ENCODE peak calls at places on chromosomes 7 and 10, in five cellular contexts. R, E, P, Z and I are unnamed samples.

GRCh38 chr7:13945670-13946069 is 43.8 kb downstream of the ETV1 start:
- DNase-seq in R (no peak), E (peak), P (peak), Z (no peak), I (no peak)

GRCh38 chr7:27147211-27148030 is at the start of gene HOXA6:
- DNase-seq in R (no peak), E (no peak), P (peak), Z (no peak), I (no peak)

GRCh38 chr7:97868314-97868713 is 3.9 kb downstream of the ASNS start:
- DNase-seq in R (no peak), E (no peak), P (no peak), Z (no peak), I (no peak)

GRCh38 chr7:148676291-148676690 is 22.4 kb upstream of the CUL1 start:
- DNase-seq in R (no peak), E (no peak), P (no peak), Z (no peak), I (no peak)

GRCh38 chr7:32163141-32163806 is 93.1 kb upstream of the PDE1C start:
- DNase-seq in R (no peak), E (peak), P (peak), Z (peak), I (no peak)

GRCh38 chr7:41826641-41827040 is 123.8 kb upstream of the INHBA start:
- DNase-seq in R (no peak), E (no peak), P (no peak), Z (no peak), I (no peak)

GRCh38 chr10:688621-689426 is 644 bp downstream of the DIP2C start:
- DNase-seq in R (no peak), E (peak), P (peak), Z (peak), I (no peak)

GRCh38 chr10:93894516-93895378 is 969 bp downstream of the SLC35G1 start:
- DNase-seq in R (peak), E (peak), P (no peak), Z (no peak), I (no peak)

GRCh38 chr7:53947670-53948226 is 594.4 kb upstream of the VSTM2A start:
- DNase-seq in R (no peak), E (no peak), P (no peak), Z (no peak), I (no peak)

GRCh38 chr10:97058521-97058920 is 127.2 kb downstream of the SLIT1 start:
- DNase-seq in R (no peak), E (no peak), P (no peak), Z (no peak), I (no peak)

GRCh38 chr7:24982917-24983316 is 2.9 kb upstream of the OSBPL3 start:
- DNase-seq in R (no peak), E (no peak), P (peak), Z (no peak), I (no peak)

GRCh38 chr7:42972703-42973500 is 40.7 kb downstream of the MRPL32 start:
- DNase-seq in R (no peak), E (peak), P (peak), Z (peak), I (no peak)

GRCh38 chr10:129605266-129605985 is 138.4 kb downstream of the MGMT start:
- DNase-seq in R (peak), E (no peak), P (no peak), Z (no peak), I (no peak)

GRCh38 chr7:48182736-48183369 is 11.6 kb downstream of the ABCA13 start:
- DNase-seq in R (no peak), E (peak), P (peak), Z (no peak), I (no peak)

GRCh38 chr7:23385120-23385519 is 85.2 kb downstream of the IGF2BP3 start:
- DNase-seq in R (no peak), E (no peak), P (no peak), Z (no peak), I (no peak)

GRCh38 chr7:50665403-50666123 is 100.4 kb upstream of the DDC start:
- DNase-seq in R (no peak), E (peak), P (no peak), Z (no peak), I (no peak)
- TF ChIP-seq CTCF in R (no peak), E (no peak), P (no peak), Z (no peak), I (no peak)

GRCh38 chr10:87861034-87861433 is 2.3 kb downstream of the KLLN start:
- DNase-seq in R (peak), E (no peak), P (no peak), Z (no peak), I (no peak)

GRCh38 chr10:87861953-87862643 is 1.2 kb downstream of the KLLN start:
- DNase-seq in R (peak), E (peak), P (peak), Z (peak), I (peak)

GRCh38 chr10:87860156-87860795 is 3.1 kb downstream of the KLLN start:
- DNase-seq in R (peak), E (peak), P (peak), Z (no peak), I (peak)

GRCh38 chr10:87862644-87863101 is 660 bp downstream of the KLLN start:
- DNase-seq in R (no peak), E (no peak), P (no peak), Z (no peak), I (peak)

DNA sequence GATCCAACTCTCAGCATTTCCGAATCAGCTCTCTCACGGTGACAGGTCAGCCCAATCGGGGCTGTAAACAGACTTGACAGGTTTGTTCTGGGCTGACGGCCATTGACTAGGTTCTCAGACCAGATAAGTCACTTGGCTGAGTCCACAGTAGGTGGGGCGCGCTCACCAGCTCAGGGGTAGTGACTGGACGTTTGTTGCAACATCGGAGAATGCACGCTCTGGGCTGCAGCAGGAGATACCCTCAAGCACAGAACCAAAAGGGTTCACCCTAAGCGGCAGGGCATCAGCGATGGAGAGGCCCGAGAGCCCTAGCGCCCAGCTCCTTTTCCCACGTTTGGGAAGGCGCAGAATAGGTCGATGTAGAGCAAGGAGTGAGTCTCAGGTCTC is 1.8 kb downstream of the KLLN start:
- DNase-seq in R (peak), E (peak), P (no peak), Z (peak), I (peak)
- TF ChIP-seq CTCF in R (peak), E (no peak), P (no peak), Z (peak), I (no peak)

DNA sequence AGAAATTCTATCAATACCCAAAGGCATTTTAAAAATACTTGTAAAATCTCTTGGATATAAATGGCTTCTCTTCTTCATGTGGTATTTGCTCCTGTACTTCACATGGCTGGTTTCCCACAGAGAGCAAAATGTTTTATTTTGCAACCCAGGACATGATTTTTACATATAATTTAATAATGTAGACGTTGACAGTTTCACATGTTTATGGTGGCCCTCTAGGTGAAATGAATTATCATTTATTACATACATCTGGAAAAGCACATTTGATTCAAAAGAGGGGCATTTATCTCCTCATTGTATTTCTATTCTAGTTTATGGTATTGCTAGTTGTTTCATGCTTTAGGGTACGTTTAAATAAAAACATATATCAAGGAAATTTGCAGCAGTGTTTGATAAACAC is 52.2 kb downstream of the LRGUK start:
- DNase-seq in R (no peak), E (no peak), P (no peak), Z (no peak), I (no peak)
- TF ChIP-seq CTCF in R (no peak), E (no peak), P (no peak), Z (no peak), I (no peak)

GRCh38 chr10:4775808-4776207 is 50.2 kb upstream of the AKR1E2 start:
- DNase-seq in R (no peak), E (no peak), P (peak), Z (no peak), I (no peak)

GRCh38 chr10:4772202-4772570 is 53.8 kb upstream of the AKR1E2 start:
- DNase-seq in R (no peak), E (no peak), P (no peak), Z (no peak), I (no peak)

GRCh38 chr10:4767033-4767814 is 58.8 kb upstream of the AKR1E2 start:
- DNase-seq in R (no peak), E (peak), P (peak), Z (no peak), I (peak)

GRCh38 chr10:4770766-4771553 is 55.0 kb upstream of the AKR1E2 start:
- DNase-seq in R (no peak), E (peak), P (peak), Z (no peak), I (no peak)

DNA sequence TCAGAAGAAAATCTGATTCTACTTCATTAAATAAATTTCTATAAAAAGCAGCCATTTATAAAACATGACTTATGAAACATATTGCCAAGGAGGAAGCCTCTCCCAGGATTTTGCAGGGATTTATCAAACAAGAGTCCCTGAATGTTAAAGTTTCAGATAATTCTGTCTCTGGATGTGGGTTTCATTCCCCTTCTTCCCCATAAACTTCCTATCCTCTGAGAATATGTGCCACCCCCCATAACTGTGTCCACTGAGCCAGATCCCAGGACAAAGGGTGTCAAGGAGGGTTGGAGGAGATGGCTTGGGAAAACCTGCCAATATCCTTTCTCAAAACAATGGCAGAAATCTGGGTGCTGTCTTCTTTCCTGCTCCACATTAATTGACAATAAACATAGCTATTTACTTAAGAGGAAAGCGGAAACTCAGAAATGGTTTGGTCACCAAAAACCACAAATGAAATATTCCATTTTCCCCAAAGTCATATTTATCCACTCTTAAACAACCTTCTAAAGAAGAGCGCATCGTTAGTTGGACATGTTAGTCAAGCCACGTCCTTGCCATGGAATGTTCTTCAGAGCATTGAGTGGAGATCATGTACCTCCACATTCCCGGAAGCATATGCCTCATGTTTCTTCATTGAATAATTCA is 54.3 kb upstream of the AKR1E2 start:
- DNase-seq in R (no peak), E (peak), P (no peak), Z (no peak), I (no peak)
- TF ChIP-seq CTCF in R (no peak), E (no peak), P (no peak), Z (no peak), I (no peak)

GRCh38 chr7:91850455-91850854 is 30.0 kb downstream of the MTERF1 start:
- DNase-seq in R (no peak), E (peak), P (no peak), Z (no peak), I (no peak)

GRCh38 chr7:91846436-91846835 is 34.1 kb downstream of the MTERF1 start:
- DNase-seq in R (no peak), E (peak), P (no peak), Z (no peak), I (no peak)

GRCh38 chr7:91847881-91848599 is 32.5 kb downstream of the MTERF1 start:
- DNase-seq in R (no peak), E (no peak), P (no peak), Z (no peak), I (no peak)

DNA sequence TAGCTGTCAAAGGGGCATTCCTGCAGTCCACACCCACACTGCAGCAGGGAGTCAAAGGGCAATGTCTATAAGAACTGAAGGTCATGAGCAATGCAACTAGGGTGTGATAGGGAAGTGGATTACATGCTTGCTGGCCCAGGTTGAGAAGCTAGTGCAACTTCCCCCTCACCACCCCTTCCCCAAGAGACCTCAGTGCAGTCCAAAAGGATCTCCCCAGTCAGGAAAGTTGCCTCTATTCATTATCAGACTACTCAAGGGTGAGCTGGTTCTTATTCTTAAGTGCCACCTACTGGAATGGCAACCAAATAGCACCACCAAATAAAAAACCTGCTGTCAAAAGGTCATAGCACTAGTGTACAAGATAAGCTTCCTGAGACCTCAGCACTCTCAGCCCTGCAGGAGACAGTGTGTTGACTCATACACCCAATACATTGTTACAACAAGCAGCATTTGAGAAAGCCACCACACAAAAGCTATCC is 28.2 kb downstream of the MTERF1 start:
- DNase-seq in R (peak), E (peak), P (peak), Z (no peak), I (no peak)
- TF ChIP-seq CTCF in R (no peak), E (no peak), P (peak), Z (no peak), I (no peak)

GRCh38 chr10:101055416-101055815 is 6.4 kb upstream of the KAZALD1 start:
- DNase-seq in R (no peak), E (no peak), P (no peak), Z (no peak), I (no peak)
- TF ChIP-seq CTCF in R (no peak), E (no peak), P (peak), Z (no peak), I (no peak)

DNA sequence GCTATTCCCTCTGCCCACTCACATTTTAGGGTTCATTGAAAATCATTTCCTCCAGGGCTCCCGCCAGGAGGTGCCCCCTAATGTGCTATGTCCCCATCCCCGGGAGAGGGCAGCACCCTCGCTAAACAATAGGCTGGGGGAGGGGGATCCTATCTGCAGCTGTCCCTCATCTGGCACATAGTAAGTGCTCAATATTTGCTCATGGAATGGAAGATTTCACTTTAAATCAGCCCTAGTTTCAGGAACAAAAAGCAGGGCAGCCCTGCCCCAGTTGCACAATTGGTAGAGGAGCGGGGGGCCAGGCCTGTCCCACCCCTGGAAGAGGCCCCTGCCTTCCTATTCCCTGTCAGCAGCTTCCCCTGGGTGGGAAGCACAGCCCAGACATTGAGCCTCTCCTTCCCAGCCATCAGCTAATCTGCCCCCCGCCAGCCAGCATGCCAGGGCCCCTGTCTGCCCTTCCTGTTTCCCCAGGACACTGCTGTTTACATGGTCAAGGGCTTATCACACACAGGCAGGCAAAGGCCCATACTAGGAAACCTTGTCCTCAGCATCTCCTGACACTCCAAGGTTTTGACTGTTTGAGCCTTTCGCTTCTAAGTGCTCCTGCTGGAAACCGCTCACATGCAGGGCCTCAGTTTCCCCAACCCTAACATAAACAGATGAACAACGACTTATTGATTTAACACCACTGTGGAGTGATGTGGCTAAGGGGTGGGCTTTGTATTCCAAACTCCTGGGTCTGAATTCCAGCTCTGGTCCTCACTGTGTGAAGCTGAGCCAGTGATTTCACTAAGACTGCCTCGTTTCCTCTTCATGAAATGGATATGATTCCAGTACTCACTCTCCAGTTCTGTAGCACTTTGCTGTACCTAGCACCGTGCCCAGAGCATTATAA is 130.7 kb upstream of the ZMIZ1 start:
- DNase-seq in R (peak), E (no peak), P (peak), Z (no peak), I (peak)
- TF ChIP-seq CTCF in R (no peak), E (no peak), P (peak), Z (no peak), I (peak)

DNA sequence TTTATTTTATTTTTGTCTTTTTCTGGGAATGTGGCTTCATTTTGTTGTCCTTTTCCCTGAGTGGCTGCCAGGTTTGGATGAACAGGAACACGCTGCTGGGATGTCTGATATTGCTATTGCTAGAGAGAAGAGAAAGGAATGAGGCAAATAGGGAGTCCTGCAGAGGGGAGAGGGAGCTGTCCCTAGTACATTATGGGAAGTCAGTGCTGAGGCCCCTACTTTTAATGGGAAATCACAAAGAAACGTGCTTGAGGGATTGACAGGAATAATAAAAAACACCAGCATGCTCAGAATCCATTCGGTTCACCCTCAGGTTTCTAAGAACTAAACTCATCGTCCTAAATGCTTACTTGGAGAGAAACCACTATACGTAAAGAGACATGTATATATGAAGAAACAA is 306.6 kb downstream of the PLXNA4 start:
- DNase-seq in R (no peak), E (no peak), P (no peak), Z (no peak), I (no peak)
- TF ChIP-seq CTCF in R (no peak), E (no peak), P (no peak), Z (no peak), I (no peak)